ENCODE peak calls at places on chromosomes 4 and X, in five cellular contexts. One of them, this sample, is unnamed.

GRCh38 chr4:139841464-139842195 is 176.0 kb downstream of the MGST2 start:
- DNase-seq in pancreas: peak; percentile 49
- DNase-seq in effector memory CD4-positive, alpha-beta T cell: no peak
- DNase-seq in GM23248: no peak
- DNase-seq in HCT116: no peak
- DNase-seq in this sample: no peak

GRCh38 chr4:183335369-183335940 is 13.2 kb upstream of the CLDN24 start:
- DNase-seq in GM23248: peak; percentile 94
- DNase-seq in HCT116: peak; percentile 68
- DNase-seq in effector memory CD4-positive, alpha-beta T cell: no peak
- DNase-seq in pancreas: no peak
- DNase-seq in this sample: no peak

GRCh38 chr4:1531683-1532548 is 125.7 kb upstream of the NKX1-1 start:
- DNase-seq in GM23248: no peak
- DNase-seq in pancreas: no peak
- DNase-seq in effector memory CD4-positive, alpha-beta T cell: no peak
- DNase-seq in HCT116: no peak
- DNase-seq in this sample: no peak

GRCh38 chrX:114959729-114960128 is 57.7 kb downstream of the IL13RA2 start:
- DNase-seq in pancreas: no peak
- DNase-seq in HCT116: no peak
- DNase-seq in effector memory CD4-positive, alpha-beta T cell: no peak
- DNase-seq in GM23248: peak; percentile 38
- DNase-seq in this sample: no peak

GRCh38 chr4:108466936-108467902 is 153.2 kb upstream of the RPL34 start:
- DNase-seq in HCT116: peak; percentile 6
- DNase-seq in effector memory CD4-positive, alpha-beta T cell: no peak
- DNase-seq in pancreas: no peak
- DNase-seq in GM23248: peak; percentile 71
- DNase-seq in this sample: no peak

GRCh38 chrX:48498374-48498809 is 10.4 kb upstream of the PORCN start:
- DNase-seq in GM23248: peak; percentile 88
- DNase-seq in HCT116: no peak
- DNase-seq in pancreas: no peak
- DNase-seq in effector memory CD4-positive, alpha-beta T cell: no peak
- DNase-seq in this sample: no peak

GRCh38 chrX:23908219-23909003 is 605 bp downstream of the CXorf58 start:
- DNase-seq in GM23248: no peak
- DNase-seq in pancreas: peak; percentile 21
- DNase-seq in effector memory CD4-positive, alpha-beta T cell: no peak
- DNase-seq in HCT116: no peak
- DNase-seq in this sample: no peak

GRCh38 chrX:155148724-155149537 is 67.3 kb upstream of the VBP1 start:
- DNase-seq in GM23248: peak; percentile 25
- DNase-seq in effector memory CD4-positive, alpha-beta T cell: no peak
- DNase-seq in HCT116: no peak
- DNase-seq in pancreas: peak; percentile 35
- DNase-seq in this sample: no peak

GRCh38 chr4:169620846-169621228 is 459 bp downstream of the CLCN3 start:
- DNase-seq in HCT116: no peak
- DNase-seq in pancreas: peak; percentile 34
- DNase-seq in GM23248: peak; percentile 57
- DNase-seq in effector memory CD4-positive, alpha-beta T cell: no peak
- DNase-seq in this sample: no peak

GRCh38 chr4:577499-578450 is 1.7 kb upstream of the TMEM271 start:
- DNase-seq in HCT116: no peak
- DNase-seq in GM23248: peak; percentile 54
- DNase-seq in pancreas: no peak
- DNase-seq in effector memory CD4-positive, alpha-beta T cell: no peak
- DNase-seq in this sample: no peak

GRCh38 chrX:40173662-40174593 is 76.2 kb upstream of the BCOR start:
- DNase-seq in effector memory CD4-positive, alpha-beta T cell: no peak
- DNase-seq in HCT116: peak; percentile 72
- DNase-seq in pancreas: peak; percentile 52
- DNase-seq in GM23248: peak; percentile 62
- DNase-seq in this sample: peak; percentile 72

GRCh38 chrX:25156323-25156722 is 140.6 kb upstream of the ARX start:
- DNase-seq in HCT116: no peak
- DNase-seq in pancreas: no peak
- DNase-seq in effector memory CD4-positive, alpha-beta T cell: no peak
- DNase-seq in GM23248: no peak
- DNase-seq in this sample: no peak

GRCh38 chr4:177222776-177223175 is 86.9 kb upstream of the NEIL3 start:
- DNase-seq in GM23248: no peak
- DNase-seq in HCT116: no peak
- DNase-seq in effector memory CD4-positive, alpha-beta T cell: no peak
- DNase-seq in pancreas: no peak
- DNase-seq in this sample: no peak

GRCh38 chrX:13194291-13195103 is 125.4 kb downstream of the ATXN3L start:
- DNase-seq in GM23248: no peak
- DNase-seq in HCT116: no peak
- DNase-seq in effector memory CD4-positive, alpha-beta T cell: no peak
- DNase-seq in pancreas: no peak
- DNase-seq in this sample: no peak

GRCh38 chrX:111652719-111653118 is 28.3 kb upstream of the ALG13 start:
- DNase-seq in HCT116: no peak
- DNase-seq in pancreas: no peak
- DNase-seq in GM23248: no peak
- DNase-seq in effector memory CD4-positive, alpha-beta T cell: no peak
- DNase-seq in this sample: no peak

GRCh38 chrX:72123471-72124185 is 8.1 kb downstream of the RTL5 start:
- DNase-seq in HCT116: no peak
- DNase-seq in effector memory CD4-positive, alpha-beta T cell: no peak
- DNase-seq in GM23248: peak; percentile 22
- DNase-seq in pancreas: no peak
- DNase-seq in this sample: no peak

GRCh38 chr4:144611850-144612249 is 34.1 kb upstream of the HHIP start:
- DNase-seq in GM23248: peak; percentile 45
- DNase-seq in effector memory CD4-positive, alpha-beta T cell: no peak
- DNase-seq in pancreas: peak; percentile 39
- DNase-seq in HCT116: peak; percentile 26
- DNase-seq in this sample: no peak

GRCh38 chrX:7139202-7140081 is 8.1 kb upstream of the STS start:
- DNase-seq in GM23248: peak; percentile 85
- DNase-seq in pancreas: no peak
- DNase-seq in HCT116: no peak
- DNase-seq in effector memory CD4-positive, alpha-beta T cell: no peak
- DNase-seq in this sample: no peak

GRCh38 chr4:18923496-18924161 is 902.1 kb upstream of the LCORL start:
- DNase-seq in pancreas: no peak
- DNase-seq in HCT116: no peak
- DNase-seq in effector memory CD4-positive, alpha-beta T cell: no peak
- DNase-seq in GM23248: no peak
- DNase-seq in this sample: no peak

GRCh38 chr4:169664615-169665014 is 44.2 kb downstream of the CLCN3 start:
- DNase-seq in HCT116: no peak
- DNase-seq in GM23248: peak; percentile 8
- DNase-seq in effector memory CD4-positive, alpha-beta T cell: no peak
- DNase-seq in pancreas: no peak
- DNase-seq in this sample: no peak

GRCh38 chr4:2320746-2321145 is 58.8 kb upstream of the MXD4 start:
- DNase-seq in GM23248: no peak
- DNase-seq in effector memory CD4-positive, alpha-beta T cell: no peak
- DNase-seq in pancreas: peak; percentile 6
- DNase-seq in HCT116: no peak
- DNase-seq in this sample: no peak

GRCh38 chr4:14925471-14925870 is 76.8 kb upstream of the CPEB2 start:
- DNase-seq in GM23248: no peak
- DNase-seq in HCT116: no peak
- DNase-seq in effector memory CD4-positive, alpha-beta T cell: no peak
- DNase-seq in pancreas: no peak
- DNase-seq in this sample: no peak

GRCh38 chrX:43552703-43553102 is 103.4 kb upstream of the MAOA start:
- DNase-seq in HCT116: no peak
- DNase-seq in effector memory CD4-positive, alpha-beta T cell: no peak
- DNase-seq in pancreas: no peak
- DNase-seq in GM23248: no peak
- DNase-seq in this sample: no peak

GRCh38 chr4:125316781-125317525 is 2.2 kb downstream of the FAT4 start:
- DNase-seq in GM23248: peak; percentile 74
- DNase-seq in pancreas: peak; percentile 15
- DNase-seq in effector memory CD4-positive, alpha-beta T cell: no peak
- DNase-seq in HCT116: no peak
- DNase-seq in this sample: no peak

GRCh38 chr4:54879576-54879975 is 221.8 kb downstream of the KIT start:
- DNase-seq in effector memory CD4-positive, alpha-beta T cell: no peak
- DNase-seq in GM23248: peak; percentile 71
- DNase-seq in HCT116: no peak
- DNase-seq in pancreas: no peak
- DNase-seq in this sample: no peak

GRCh38 chrX:2614911-2615310 is 76.2 kb upstream of the CD99 start:
- DNase-seq in effector memory CD4-positive, alpha-beta T cell: no peak
- DNase-seq in HCT116: no peak
- DNase-seq in GM23248: peak; percentile 94
- DNase-seq in pancreas: no peak
- DNase-seq in this sample: no peak

GRCh38 chr4:84907145-84907544 is 59.3 kb downstream of the WDFY3 start:
- DNase-seq in pancreas: no peak
- DNase-seq in HCT116: no peak
- DNase-seq in effector memory CD4-positive, alpha-beta T cell: no peak
- DNase-seq in GM23248: no peak
- DNase-seq in this sample: no peak

GRCh38 chrX:49910344-49910743 is 12.1 kb upstream of the CLCN5 start:
- DNase-seq in effector memory CD4-positive, alpha-beta T cell: no peak
- DNase-seq in GM23248: no peak
- DNase-seq in pancreas: no peak
- DNase-seq in HCT116: no peak
- DNase-seq in this sample: no peak

GRCh38 chr4:24657768-24658617 is 73.6 kb upstream of the DHX15 start:
- DNase-seq in GM23248: peak; percentile 69
- DNase-seq in effector memory CD4-positive, alpha-beta T cell: no peak
- DNase-seq in pancreas: peak; percentile 53
- DNase-seq in HCT116: peak; percentile 47
- DNase-seq in this sample: no peak

GRCh38 chr4:13706130-13706529 is 78.6 kb upstream of the BOD1L1 start:
- DNase-seq in effector memory CD4-positive, alpha-beta T cell: no peak
- DNase-seq in pancreas: no peak
- DNase-seq in HCT116: no peak
- DNase-seq in GM23248: no peak
- DNase-seq in this sample: no peak

GRCh38 chrX:155262970-155263754 is 1.1 kb downstream of the RAB39B start:
- DNase-seq in GM23248: peak; percentile 2
- DNase-seq in pancreas: no peak
- DNase-seq in effector memory CD4-positive, alpha-beta T cell: no peak
- DNase-seq in HCT116: no peak
- DNase-seq in this sample: no peak

GRCh38 chr4:164819366-164819765 is 57.6 kb upstream of the APELA start:
- DNase-seq in effector memory CD4-positive, alpha-beta T cell: no peak
- DNase-seq in GM23248: no peak
- DNase-seq in pancreas: no peak
- DNase-seq in HCT116: no peak
- DNase-seq in this sample: no peak

GRCh38 chrX:150478496-150479492 is 89.6 kb upstream of the MTM1 start:
- DNase-seq in HCT116: no peak
- DNase-seq in GM23248: no peak
- DNase-seq in pancreas: no peak
- DNase-seq in effector memory CD4-positive, alpha-beta T cell: no peak
- DNase-seq in this sample: no peak

GRCh38 chrX:15853586-15854079 is 980 bp downstream of the AP1S2 start:
- DNase-seq in HCT116: no peak
- DNase-seq in GM23248: peak; percentile 33
- DNase-seq in pancreas: no peak
- DNase-seq in effector memory CD4-positive, alpha-beta T cell: no peak
- DNase-seq in this sample: no peak

GRCh38 chr4:25303578-25303977 is 9.0 kb upstream of the ZCCHC4 start:
- DNase-seq in effector memory CD4-positive, alpha-beta T cell: no peak
- DNase-seq in HCT116: no peak
- DNase-seq in GM23248: no peak
- DNase-seq in pancreas: no peak
- DNase-seq in this sample: no peak

GRCh38 chrX:132958086-132958703 is at the start of gene HS6ST2:
- DNase-seq in HCT116: peak; percentile 21
- DNase-seq in GM23248: no peak
- DNase-seq in pancreas: peak; percentile 33
- DNase-seq in effector memory CD4-positive, alpha-beta T cell: no peak
- DNase-seq in this sample: no peak

GRCh38 chrX:69153060-69153730 is 12.1 kb downstream of the PJA1 start:
- DNase-seq in GM23248: no peak
- DNase-seq in effector memory CD4-positive, alpha-beta T cell: no peak
- DNase-seq in HCT116: no peak
- DNase-seq in pancreas: no peak
- DNase-seq in this sample: no peak

GRCh38 chr4:25172964-25173917 is 13.0 kb upstream of the SEPSECS start:
- DNase-seq in HCT116: peak; percentile 86
- DNase-seq in effector memory CD4-positive, alpha-beta T cell: no peak
- DNase-seq in GM23248: peak; percentile 99
- DNase-seq in pancreas: no peak
- DNase-seq in this sample: no peak

GRCh38 chr4:19329631-19330030 is 922.1 kb upstream of the SLIT2 start:
- DNase-seq in HCT116: no peak
- DNase-seq in GM23248: peak; percentile 33
- DNase-seq in pancreas: no peak
- DNase-seq in effector memory CD4-positive, alpha-beta T cell: no peak
- DNase-seq in this sample: no peak

GRCh38 chr4:123953556-123953955 is 557.0 kb downstream of the SPRY1 start:
- DNase-seq in pancreas: no peak
- DNase-seq in GM23248: peak; percentile 54
- DNase-seq in HCT116: no peak
- DNase-seq in effector memory CD4-positive, alpha-beta T cell: no peak
- DNase-seq in this sample: no peak
- H3K4me1 ChIP-seq in pancreas: no peaks in the 10 kb centered on the region
- H3K4me1 ChIP-seq in GM23248: peaks cover 22% of the 10 kb centered on the region
- H3K4me1 ChIP-seq in HCT116: no peaks in the 10 kb centered on the region
- H3K4me1 ChIP-seq in effector memory CD4-positive, alpha-beta T cell: no peaks in the 10 kb centered on the region
- H3K4me1 ChIP-seq in this sample: no peaks in the 10 kb centered on the region

DNA sequence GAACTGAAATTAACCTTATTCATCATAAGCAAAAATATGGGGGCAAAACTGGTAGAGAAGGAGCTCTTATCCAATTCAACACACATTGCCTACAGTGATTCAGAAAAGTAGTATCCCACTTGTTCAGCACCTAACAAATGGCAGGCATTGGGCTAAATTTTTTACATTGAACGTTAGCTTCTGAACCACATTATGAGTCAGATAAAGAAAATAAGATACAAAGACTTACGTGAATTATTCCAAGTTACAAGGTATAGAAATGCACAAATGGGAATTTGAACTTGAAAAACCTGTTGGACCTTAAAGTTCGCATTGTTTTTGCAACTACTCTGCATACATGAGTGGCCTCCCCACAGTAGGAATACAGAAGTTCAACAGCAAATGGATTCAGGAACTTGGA is 210.6 kb downstream of the LDB2 start:
- DNase-seq in effector memory CD4-positive, alpha-beta T cell: no peak
- DNase-seq in HCT116: no peak
- DNase-seq in GM23248: no peak
- DNase-seq in pancreas: no peak
- DNase-seq in this sample: no peak
- H3K4me1 ChIP-seq in effector memory CD4-positive, alpha-beta T cell: no peaks in the 10 kb centered on the region
- H3K4me1 ChIP-seq in HCT116: no peaks in the 10 kb centered on the region
- H3K4me1 ChIP-seq in GM23248: peaks cover 59% of the 10 kb centered on the region
- H3K4me1 ChIP-seq in pancreas: no peaks in the 10 kb centered on the region
- H3K4me1 ChIP-seq in this sample: no peaks in the 10 kb centered on the region

GRCh38 chrX:41722816-41723215 is 1.2 kb upstream of the GPR82 start:
- DNase-seq in HCT116: no peak
- DNase-seq in GM23248: peak; percentile 50
- DNase-seq in pancreas: no peak
- DNase-seq in effector memory CD4-positive, alpha-beta T cell: no peak
- DNase-seq in this sample: no peak
- H3K4me1 ChIP-seq in HCT116: no peaks in the 10 kb centered on the region
- H3K4me1 ChIP-seq in GM23248: peaks cover 9% of the 10 kb centered on the region
- H3K4me1 ChIP-seq in pancreas: no peaks in the 10 kb centered on the region
- H3K4me1 ChIP-seq in effector memory CD4-positive, alpha-beta T cell: peaks cover 3% of the 10 kb centered on the region
- H3K4me1 ChIP-seq in this sample: peaks cover 26% of the 10 kb centered on the region

GRCh38 chr4:8230891-8231290 is 31.8 kb downstream of the SH3TC1 start:
- DNase-seq in HCT116: no peak
- DNase-seq in effector memory CD4-positive, alpha-beta T cell: no peak
- DNase-seq in pancreas: no peak
- DNase-seq in GM23248: no peak
- DNase-seq in this sample: no peak
- H3K4me1 ChIP-seq in HCT116: peaks cover 10% of the 10 kb centered on the region
- H3K4me1 ChIP-seq in effector memory CD4-positive, alpha-beta T cell: peaks cover 31% of the 10 kb centered on the region
- H3K4me1 ChIP-seq in pancreas: peaks cover 9% of the 10 kb centered on the region
- H3K4me1 ChIP-seq in GM23248: peaks cover 8% of the 10 kb centered on the region
- H3K4me1 ChIP-seq in this sample: peaks cover 39% of the 10 kb centered on the region